ENCODE peak calls at places on chromosome 20, in four cellular contexts. One of them, this sample, is unnamed.

GRCh38 chr20:44642203-44643153 is 9.0 kb downstream of the ADA start:
- DNase-seq in astrocyte of the cerebellum: peak
- DNase-seq in NCI-H748 treated with DMSO at 0.1 percent for 48 hours: no peak
- DNase-seq in posterior cingulate gyrus: no peak
- DNase-seq in this sample: no peak

GRCh38 chr20:43949741-43950618 is 35.3 kb downstream of the TOX2 start:
- DNase-seq in astrocyte of the cerebellum: no peak
- DNase-seq in NCI-H748 treated with DMSO at 0.1 percent for 48 hours: no peak
- DNase-seq in posterior cingulate gyrus: no peak
- DNase-seq in this sample: no peak

GRCh38 chr20:6765469-6766058 is 1.9 kb upstream of the BMP2 start:
- DNase-seq in posterior cingulate gyrus: no peak
- DNase-seq in astrocyte of the cerebellum: peak
- DNase-seq in NCI-H748 treated with DMSO at 0.1 percent for 48 hours: peak
- DNase-seq in this sample: no peak

GRCh38 chr20:45892828-45893500 is 1.8 kb downstream of the CTSA start:
- DNase-seq in NCI-H748 treated with DMSO at 0.1 percent for 48 hours: no peak
- DNase-seq in posterior cingulate gyrus: no peak
- DNase-seq in astrocyte of the cerebellum: no peak
- DNase-seq in this sample: no peak

GRCh38 chr20:43751167-43752050 is 24.6 kb upstream of the GTSF1L start:
- DNase-seq in posterior cingulate gyrus: no peak
- DNase-seq in NCI-H748 treated with DMSO at 0.1 percent for 48 hours: no peak
- DNase-seq in astrocyte of the cerebellum: peak
- DNase-seq in this sample: no peak

GRCh38 chr20:11401988-11402387 is 515.7 kb upstream of the BTBD3 start:
- DNase-seq in posterior cingulate gyrus: no peak
- DNase-seq in astrocyte of the cerebellum: no peak
- DNase-seq in NCI-H748 treated with DMSO at 0.1 percent for 48 hours: no peak
- DNase-seq in this sample: no peak

GRCh38 chr20:57573893-57574292 is 13.0 kb downstream of the PCK1 start:
- DNase-seq in NCI-H748 treated with DMSO at 0.1 percent for 48 hours: no peak
- DNase-seq in astrocyte of the cerebellum: no peak
- DNase-seq in posterior cingulate gyrus: no peak
- DNase-seq in this sample: no peak

GRCh38 chr20:4959582-4959981 is 41.7 kb downstream of the SLC23A2 start:
- DNase-seq in posterior cingulate gyrus: no peak
- DNase-seq in NCI-H748 treated with DMSO at 0.1 percent for 48 hours: no peak
- DNase-seq in astrocyte of the cerebellum: no peak
- DNase-seq in this sample: no peak

GRCh38 chr20:24629668-24630067 is 160.2 kb downstream of the SYNDIG1 start:
- DNase-seq in posterior cingulate gyrus: no peak
- DNase-seq in astrocyte of the cerebellum: no peak
- DNase-seq in NCI-H748 treated with DMSO at 0.1 percent for 48 hours: no peak
- DNase-seq in this sample: no peak

GRCh38 chr20:62327726-62328495 is 25.1 kb downstream of the ADRM1 start:
- DNase-seq in astrocyte of the cerebellum: no peak
- DNase-seq in NCI-H748 treated with DMSO at 0.1 percent for 48 hours: no peak
- DNase-seq in posterior cingulate gyrus: no peak
- DNase-seq in this sample: no peak

GRCh38 chr20:35307666-35308653 is 15.7 kb upstream of the FAM83C start:
- DNase-seq in NCI-H748 treated with DMSO at 0.1 percent for 48 hours: no peak
- DNase-seq in posterior cingulate gyrus: peak
- DNase-seq in astrocyte of the cerebellum: peak
- DNase-seq in this sample: no peak

GRCh38 chr20:56437196-56437960 is 25.3 kb downstream of the CASS4 start:
- DNase-seq in astrocyte of the cerebellum: no peak
- DNase-seq in NCI-H748 treated with DMSO at 0.1 percent for 48 hours: no peak
- DNase-seq in posterior cingulate gyrus: no peak
- DNase-seq in this sample: no peak

GRCh38 chr20:878511-879307 is 37.4 kb downstream of the ANGPT4 start:
- DNase-seq in posterior cingulate gyrus: no peak
- DNase-seq in astrocyte of the cerebellum: peak
- DNase-seq in NCI-H748 treated with DMSO at 0.1 percent for 48 hours: no peak
- DNase-seq in this sample: no peak

GRCh38 chr20:8150591-8150990 is 18.5 kb downstream of the PLCB1 start:
- DNase-seq in NCI-H748 treated with DMSO at 0.1 percent for 48 hours: no peak
- DNase-seq in astrocyte of the cerebellum: no peak
- DNase-seq in posterior cingulate gyrus: no peak
- DNase-seq in this sample: no peak

GRCh38 chr20:5654557-5654956 is 95.6 kb upstream of the SHLD1 start:
- DNase-seq in astrocyte of the cerebellum: no peak
- DNase-seq in NCI-H748 treated with DMSO at 0.1 percent for 48 hours: peak
- DNase-seq in posterior cingulate gyrus: no peak
- DNase-seq in this sample: peak

GRCh38 chr20:37395411-37395800 is 49.5 kb downstream of the SRC start:
- DNase-seq in posterior cingulate gyrus: peak
- DNase-seq in NCI-H748 treated with DMSO at 0.1 percent for 48 hours: no peak
- DNase-seq in astrocyte of the cerebellum: no peak
- DNase-seq in this sample: no peak

This sample was measured in Panc1.